ENCODE peak calls at places on chromosomes 2 and 18, in five cellular contexts. B is iPS-NIHi11; N is RWPE1; X is naive thymus-derived CD8-positive, alpha-beta T cell; Q is Right ventricle myocardium superior. J is an unnamed sample.

GRCh38 chr2:20012032-20012281 is 511 bp downstream of the MATN3 start:
- DNase-seq in B (peak), N (no peak), X (no peak), Q (no peak), J (no peak)

GRCh38 chr18:2824865-2825264 is 21.9 kb upstream of the EMILIN2 start:
- DNase-seq in B (no peak), N (no peak), X (no peak), Q (no peak), J (no peak)

GRCh38 chr2:223051580-223052375 is at the start of gene KCNE4:
- DNase-seq in B (no peak), N (no peak), X (no peak), Q (no peak), J (no peak)

GRCh38 chr2:161036926-161037325 is 123.3 kb upstream of the TANK start:
- DNase-seq in B (no peak), N (no peak), X (no peak), Q (no peak), J (no peak)

GRCh38 chr2:154709215-154709614 is 10.7 kb downstream of the KCNJ3 start:
- DNase-seq in B (no peak), N (no peak), X (no peak), Q (no peak), J (no peak)

GRCh38 chr18:21439453-21439852 is 161.1 kb downstream of the ESCO1 start:
- DNase-seq in B (no peak), N (peak), X (no peak), Q (no peak), J (no peak)

GRCh38 chr2:100870652-100871531 is 51.0 kb downstream of the NPAS2 start:
- DNase-seq in B (no peak), N (no peak), X (no peak), Q (no peak), J (no peak)

GRCh38 chr2:200746301-200746700 is 65.4 kb upstream of the BZW1 start:
- DNase-seq in B (no peak), N (no peak), X (no peak), Q (no peak), J (no peak)

GRCh38 chr2:239689410-239689809 is 288.6 kb upstream of the HDAC4 start:
- DNase-seq in B (no peak), N (no peak), X (no peak), Q (no peak), J (no peak)

GRCh38 chr18:9366126-9366714 is 31.6 kb downstream of the TWSG1 start:
- DNase-seq in B (peak), N (peak), X (no peak), Q (no peak), J (no peak)

GRCh38 chr2:18500333-18500732 is 60.1 kb downstream of the RDH14 start:
- DNase-seq in B (no peak), N (no peak), X (no peak), Q (no peak), J (no peak)

GRCh38 chr18:22349317-22349898 is 68.3 kb downstream of the CTAGE1 start:
- DNase-seq in B (no peak), N (no peak), X (no peak), Q (no peak), J (no peak)

GRCh38 chr2:46277470-46278190 is 19.6 kb upstream of the EPAS1 start:
- DNase-seq in B (no peak), N (peak), X (no peak), Q (peak), J (no peak)

GRCh38 chr2:135745545-135745944 is 3.9 kb downstream of the UBXN4 start:
- DNase-seq in B (no peak), N (peak), X (no peak), Q (no peak), J (no peak)

GRCh38 chr2:111679202-111679601 is 204.8 kb downstream of the ANAPC1 start:
- DNase-seq in B (no peak), N (no peak), X (no peak), Q (no peak), J (no peak)

GRCh38 chr18:60413944-60414547 is 41.5 kb upstream of the MC4R start:
- DNase-seq in B (peak), N (no peak), X (no peak), Q (no peak), J (no peak)

GRCh38 chr2:222052934-222053367 is 245.8 kb downstream of the PAX3 start:
- DNase-seq in B (peak), N (no peak), X (no peak), Q (no peak), J (no peak)

GRCh38 chr2:119486886-119487285 is 37.4 kb downstream of the SCTR start:
- DNase-seq in B (no peak), N (no peak), X (no peak), Q (no peak), J (no peak)

GRCh38 chr18:57444301-57444759 is 9.2 kb downstream of the ONECUT2 start:
- DNase-seq in B (no peak), N (no peak), X (no peak), Q (no peak), J (no peak)